ENCODE peak calls at places on chromosomes 3 and 15, in eight cellular contexts. Q is pancreas; Z is activated T-cell treated with anti-CD3 and anti-CD28 coated beads, Interleukin-2, amount 50 U/mL, for 48 hours; U is nephron progenitor cell; N is stimulated activated CD8-positive, alpha-beta memory T cell treated with anti-CD3 and anti-CD28 coated beads, Interleukin-7, amount 100 ng/mL, for 1 hour; L is SK-N-DZ; A is GM12891; R is adrenal gland. V is an unnamed sample.

GRCh38 chr3:171189394-171189793 is 162.9 kb upstream of the SLC2A2 start:
- DNase-seq in U (no peak), A (no peak), L (no peak), Z (no peak), R (no peak), N (no peak), Q (no peak), V (no peak)

GRCh38 chr3:186277268-186277909 is 84.6 kb downstream of the DGKG start:
- DNase-seq in A (no peak), R (peak), L (no peak), U (no peak), Z (no peak), N (no peak), Q (no peak), V (peak)

GRCh38 chr3:112092439-112093179 is 6.4 kb downstream of the C3orf52 start:
- DNase-seq in Q (no peak), R (no peak), A (no peak), N (no peak), Z (no peak), U (no peak), L (no peak), V (no peak)

GRCh38 chr15:31326729-31327673 is at the start of gene KLF13:
- DNase-seq in N (peak), R (peak), A (no peak), Z (no peak), U (peak), L (no peak), Q (peak), V (peak)

GRCh38 chr15:77063249-77063648 is 7.7 kb downstream of the TSPAN3 start:
- DNase-seq in Q (no peak), Z (no peak), L (no peak), U (no peak), A (no peak), R (no peak), N (no peak), V (no peak)

GRCh38 chr3:15649341-15649740 is 47.8 kb downstream of the BTD start:
- DNase-seq in R (no peak), Z (no peak), A (no peak), Q (no peak), U (no peak), L (no peak), N (no peak), V (no peak)

GRCh38 chr15:101126618-101127502 is 125.0 kb downstream of the CHSY1 start:
- DNase-seq in U (no peak), Q (no peak), L (no peak), A (no peak), R (no peak), Z (peak), N (no peak), V (no peak)

GRCh38 chr15:39056357-39056756 is 491.7 kb upstream of the RASGRP1 start:
- DNase-seq in L (no peak), U (no peak), R (no peak), Z (no peak), A (no peak), Q (no peak), N (no peak), V (no peak)

GRCh38 chr15:89333011-89333860 is 1.4 kb downstream of the POLG start:
- DNase-seq in Q (peak), L (no peak), Z (no peak), R (no peak), A (no peak), N (no peak), U (peak), V (no peak)

GRCh38 chr3:139297588-139298311 is 46.1 kb upstream of the MRPS22 start:
- DNase-seq in L (no peak), Q (no peak), N (no peak), Z (no peak), R (no peak), A (no peak), U (no peak), V (no peak)

GRCh38 chr3:12343091-12343494 is 54.2 kb downstream of the PPARG start:
- DNase-seq in R (no peak), A (no peak), L (peak), N (no peak), Z (no peak), Q (no peak), U (no peak), V (no peak)

GRCh38 chr3:9497821-9498565 is 55.6 kb downstream of the LHFPL4 start:
- DNase-seq in N (no peak), Z (no peak), A (no peak), Q (no peak), U (no peak), L (no peak), R (no peak), V (no peak)

GRCh38 chr15:62087671-62088360 is 21.0 kb downstream of the C2CD4A start:
- DNase-seq in L (peak), R (peak), Q (peak), U (no peak), A (no peak), N (no peak), Z (no peak), V (peak)

GRCh38 chr3:144033235-144033579 is 61.6 kb downstream of the DIPK2A start:
- DNase-seq in Q (no peak), R (no peak), U (no peak), A (no peak), Z (no peak), L (no peak), N (no peak), V (no peak)

GRCh38 chr3:94150113-94150512 is 87.3 kb downstream of the NSUN3 start:
- DNase-seq in L (no peak), Q (no peak), U (no peak), A (no peak), R (no peak), N (no peak), Z (no peak), V (no peak)

GRCh38 chr3:38016847-38017444 is 12.5 kb downstream of the PLCD1 start:
- DNase-seq in N (no peak), Q (no peak), R (no peak), U (no peak), L (no peak), A (no peak), Z (no peak), V (no peak)

GRCh38 chr3:115111632-115112031 is 35.5 kb downstream of the ZBTB20 start:
- DNase-seq in Q (no peak), Z (no peak), L (no peak), R (no peak), U (no peak), A (no peak), N (no peak), V (no peak)

GRCh38 chr3:23650371-23651140 is 155.2 kb upstream of the UBE2E1 start:
- DNase-seq in Q (no peak), L (no peak), U (no peak), Z (no peak), A (no peak), R (peak), N (no peak), V (no peak)

GRCh38 chr3:23915537-23916108 is 1.2 kb downstream of the NKIRAS1 start:
- DNase-seq in Z (no peak), A (no peak), L (peak), R (no peak), N (no peak), Q (no peak), U (no peak), V (peak)

GRCh38 chr3:52005571-52005986 is 9.9 kb upstream of the RPL29 start:
- DNase-seq in A (no peak), Q (peak), R (no peak), U (peak), Z (no peak), L (peak), N (no peak), V (peak)

GRCh38 chr15:100043069-100043641 is 298.6 kb downstream of the ADAMTS17 start:
- DNase-seq in Z (no peak), A (no peak), U (no peak), R (peak), L (no peak), Q (no peak), N (no peak), V (peak)

GRCh38 chr3:33062814-33063346 is 34.1 kb downstream of the GLB1 start:
- DNase-seq in N (no peak), R (no peak), L (no peak), Q (no peak), U (no peak), Z (peak), A (no peak), V (no peak)

GRCh38 chr3:194690501-194691372 is 5.1 kb downstream of the FAM43A start:
- DNase-seq in N (no peak), L (no peak), U (no peak), Z (no peak), R (no peak), Q (no peak), A (no peak), V (no peak)

GRCh38 chr15:68699881-68700394 is 120.8 kb downstream of the ANP32A start:
- DNase-seq in A (no peak), U (peak), L (no peak), Z (no peak), Q (no peak), N (no peak), R (peak), V (no peak)

GRCh38 chr3:12706504-12707253 is 42.8 kb upstream of the RAF1 start:
- DNase-seq in Z (peak), A (peak), U (peak), Q (peak), N (peak), R (peak), L (peak), V (peak)

GRCh38 chr3:88876724-88877123 is 230.7 kb upstream of the EPHA3 start:
- DNase-seq in Z (no peak), A (no peak), L (no peak), R (no peak), N (no peak), Q (no peak), U (no peak), V (no peak)

GRCh38 chr3:66797916-66798560 is 200.1 kb upstream of the KBTBD8 start:
- DNase-seq in L (no peak), A (no peak), Q (no peak), N (no peak), U (peak), Z (no peak), R (peak), V (peak)

GRCh38 chr15:25508369-25509002 is 69.7 kb upstream of the UBE3A start:
- DNase-seq in R (peak), Q (no peak), U (peak), Z (no peak), L (peak), A (no peak), N (no peak), V (peak)

GRCh38 chr3:171744055-171744741 is 66.1 kb downstream of the PLD1 start:
- DNase-seq in Z (no peak), Q (no peak), N (no peak), R (no peak), L (no peak), U (no peak), A (no peak), V (no peak)

GRCh38 chr3:50708620-50709019 is 33.9 kb downstream of the DOCK3 start:
- DNase-seq in Z (no peak), A (no peak), N (no peak), L (no peak), R (peak), Q (no peak), U (no peak), V (peak)

GRCh38 chr3:145017959-145018358 is 1046.3 kb downstream of the DIPK2A start:
- DNase-seq in L (no peak), U (no peak), Z (no peak), R (no peak), A (no peak), N (no peak), Q (no peak), V (no peak)